ENCODE peak calls at places on chromosomes 11 and 22, in six cellular contexts. Y, H, G, S, R and V are unnamed samples.

GRCh38 chr11:99117603-99118002 is 96.9 kb downstream of the CNTN5 start:
- DNase-seq in Y (no peak), H (no peak), G (no peak), S (no peak), R (no peak), V (no peak)

GRCh38 chr22:48753381-48753730 is 1074.3 kb downstream of the BRD1 start:
- DNase-seq in Y (no peak), H (no peak), G (no peak), S (no peak), R (no peak), V (no peak)

GRCh38 chr11:83063073-83063754 is 8.5 kb downstream of the RAB30 start:
- DNase-seq in Y (no peak), H (no peak), G (no peak), S (peak; percentile 14), R (peak; percentile 44), V (no peak)

GRCh38 chr11:65060913-65061408 is 2.6 kb upstream of the NAALADL1 start:
- DNase-seq in Y (no peak), H (no peak), G (no peak), S (no peak), R (peak; percentile 17), V (no peak)

GRCh38 chr11:122180435-122180834 is 64.4 kb upstream of the BLID start:
- DNase-seq in Y (no peak), H (no peak), G (no peak), S (peak; percentile 91), R (peak; percentile 99), V (no peak)

GRCh38 chr11:72711141-72711540 is 36.9 kb upstream of the PDE2A start:
- DNase-seq in Y (no peak), H (no peak), G (no peak), S (no peak), R (no peak), V (no peak)

GRCh38 chr22:42308887-42309468 is 38.5 kb upstream of the TCF20 start:
- DNase-seq in Y (no peak), H (peak; percentile 54), G (no peak), S (no peak), R (no peak), V (no peak)

GRCh38 chr11:1628506-1629325 is 859 bp upstream of the KRTAP5-5 start:
- DNase-seq in Y (peak; percentile 6), H (peak; percentile 88), G (peak; percentile 58), S (peak; percentile 30), R (peak; percentile 47), V (no peak)

GRCh38 chr11:44484211-44484610 is 81.3 kb upstream of the CD82 start:
- DNase-seq in Y (no peak), H (peak; percentile 25), G (no peak), S (peak; percentile 6), R (peak; percentile 27), V (no peak)

GRCh38 chr22:27207907-27208306 is 550.5 kb downstream of the MIAT start:
- DNase-seq in Y (no peak), H (no peak), G (no peak), S (peak; percentile 94), R (peak; percentile 36), V (no peak)

GRCh38 chr11:20599424-20600346 is at the start of gene SLC6A5:
- DNase-seq in Y (no peak), H (peak; percentile 93), G (no peak), S (peak; percentile 19), R (peak; percentile 26), V (no peak)

GRCh38 chr22:28817919-28818859 is 17.8 kb upstream of the XBP1 start:
- DNase-seq in Y (no peak), H (no peak), G (no peak), S (no peak), R (no peak), V (no peak)

GRCh38 chr11:104524276-104524675 is 360.3 kb upstream of the PDGFD start:
- DNase-seq in Y (no peak), H (no peak), G (no peak), S (no peak), R (no peak), V (no peak)

GRCh38 chr22:30887861-30888260 is 80.7 kb downstream of the MORC2 start:
- DNase-seq in Y (no peak), H (no peak), G (no peak), S (no peak), R (no peak), V (no peak)

GRCh38 chr11:95698939-95699562 is 90.5 kb downstream of the FAM76B start:
- DNase-seq in Y (no peak), H (no peak), G (no peak), S (no peak), R (no peak), V (no peak)

GRCh38 chr11:2535673-2536439 is 91.0 kb downstream of the KCNQ1 start:
- DNase-seq in Y (no peak), H (no peak), G (no peak), S (no peak), R (no peak), V (no peak)

GRCh38 chr22:21797444-21798221 is 62.0 kb upstream of the YPEL1 start:
- DNase-seq in Y (no peak), H (no peak), G (no peak), S (peak; percentile 65), R (peak; percentile 28), V (no peak)

GRCh38 chr22:19082101-19082500 is 40.1 kb downstream of the DGCR2 start:
- DNase-seq in Y (no peak), H (no peak), G (no peak), S (no peak), R (no peak), V (no peak)

GRCh38 chr22:29207231-29207550 is 1.5 kb downstream of the EMID1 start:
- DNase-seq in Y (no peak), H (no peak), G (no peak), S (no peak), R (no peak), V (no peak)

GRCh38 chr22:32413715-32414114 is 1.7 kb upstream of the RTCB start:
- DNase-seq in Y (no peak), H (no peak), G (no peak), S (peak; percentile 47), R (peak; percentile 21), V (no peak)

GRCh38 chr22:35542157-35542971 is 1.7 kb downstream of the RASD2 start:
- DNase-seq in Y (no peak), H (peak; percentile 30), G (no peak), S (no peak), R (no peak), V (no peak)

GRCh38 chr11:118921929-118922744 is 3.6 kb downstream of the BCL9L start:
- DNase-seq in Y (peak; percentile 45), H (peak; percentile 64), G (no peak), S (peak; percentile 83), R (peak; percentile 88), V (no peak)

GRCh38 chr11:76810151-76810853 is 27.1 kb downstream of the TSKU start:
- DNase-seq in Y (no peak), H (no peak), G (peak; percentile 23), S (peak; percentile 54), R (peak; percentile 50), V (peak; percentile 8)

GRCh38 chr11:35404397-35404775 is 15.0 kb downstream of the SLC1A2 start:
- DNase-seq in Y (peak; percentile 25), H (peak; percentile 56), G (no peak), S (peak; percentile 53), R (peak; percentile 42), V (peak; percentile 50)

GRCh38 chr11:95138448-95138847 is 48.8 kb downstream of the ENDOD1 start:
- DNase-seq in Y (no peak), H (no peak), G (no peak), S (peak; percentile 38), R (no peak), V (no peak)

GRCh38 chr11:62223095-62223494 is 14.6 kb downstream of the SCGB2A1 start:
- DNase-seq in Y (no peak), H (no peak), G (no peak), S (peak; percentile 5), R (no peak), V (no peak)

GRCh38 chr22:30432096-30432495 is 6.5 kb downstream of the MTFP1 start:
- DNase-seq in Y (no peak), H (no peak), G (no peak), S (no peak), R (no peak), V (no peak)

GRCh38 chr11:123197711-123198110 is 2.7 kb upstream of the CLMP start:
- DNase-seq in Y (no peak), H (no peak), G (no peak), S (peak; percentile 79), R (peak; percentile 91), V (no peak)

GRCh38 chr11:12692238-12693074 is 18.2 kb downstream of the TEAD1 start:
- DNase-seq in Y (peak; percentile 42), H (peak; percentile 81), G (no peak), S (peak; percentile 97), R (peak; percentile 95), V (peak; percentile 8)

GRCh38 chr11:105878510-105878909 is 143.5 kb downstream of the MSANTD4 start:
- DNase-seq in Y (no peak), H (no peak), G (no peak), S (no peak), R (no peak), V (no peak)

GRCh38 chr11:119486691-119487259 is 63.8 kb upstream of the THY1 start:
- DNase-seq in Y (no peak), H (no peak), G (no peak), S (no peak), R (no peak), V (no peak)